ENCODE peak calls at places on chromosomes 4 and X, in ten cellular contexts. Q is EH; B is osteoblast; N is H54; G is MM.1S; W is ACHN; U is NCI-H460; P is activated effector memory CD4-positive, alpha-beta T cell treated with Interleukin-2 at 50 U/mL for 16 hours; X is BJ; T is islet precursor cell. F is an unnamed sample.

GRCh38 chrX:65196758-65197371 is 220.6 kb upstream of the ZC4H2 start:
- DNase-seq in Q (no peak), B (no peak), N (no peak), G (no peak), W (no peak), U (no peak), P (no peak), X (no peak), T (peak; percentile 89), F (peak; percentile 96)

GRCh38 chr4:128354205-128354821 is 66.7 kb upstream of the PGRMC2 start:
- DNase-seq in Q (peak; percentile 97), B (peak; percentile 66), N (peak; percentile 24), G (no peak), W (peak; percentile 96), U (peak; percentile 90), P (no peak), X (peak; percentile 80), T (peak; percentile 80), F (peak; percentile 88)

GRCh38 chrX:78548012-78548411 is 111.1 kb downstream of the RTL3 start:
- DNase-seq in Q (peak; percentile 51), B (no peak), N (no peak), G (no peak), W (no peak), U (no peak), P (no peak), X (no peak), T (no peak), F (no peak)

GRCh38 chr4:75662626-75663025 is 10.6 kb downstream of the G3BP2 start:
- DNase-seq in Q (no peak), B (no peak), N (no peak), G (no peak), W (no peak), U (no peak), P (no peak), X (no peak), T (no peak), F (no peak)

GRCh38 chr4:173448919-173449641 is 50.2 kb upstream of the SCRG1 start:
- DNase-seq in Q (no peak), B (no peak), N (no peak), G (no peak), W (no peak), U (no peak), P (no peak), X (no peak), T (no peak), F (peak; percentile 91)

GRCh38 chr4:1356181-1356998 is 9.4 kb downstream of the UVSSA start:
- DNase-seq in Q (peak; percentile 55), B (peak; percentile 99), N (peak; percentile 26), G (no peak), W (peak; percentile 47), U (peak; percentile 49), P (no peak), X (no peak), T (peak; percentile 76), F (peak; percentile 63)

GRCh38 chr4:102586002-102586643 is 85.0 kb downstream of the NFKB1 start:
- DNase-seq in Q (no peak), B (no peak), N (no peak), G (no peak), W (no peak), U (no peak), P (no peak), X (no peak), T (no peak), F (no peak)

GRCh38 chr4:162274354-162274753 is 110.6 kb upstream of the FSTL5 start:
- DNase-seq in Q (no peak), B (no peak), N (no peak), G (peak; percentile 43), W (no peak), U (no peak), P (no peak), X (no peak), T (no peak), F (no peak)

GRCh38 chr4:127151941-127152340 is 480.8 kb upstream of the INTU start:
- DNase-seq in Q (no peak), B (no peak), N (no peak), G (no peak), W (no peak), U (no peak), P (no peak), X (no peak), T (no peak), F (no peak)

GRCh38 chrX:154793084-154793483 is 12.2 kb downstream of the MPP1 start:
- DNase-seq in Q (no peak), B (no peak), N (no peak), G (no peak), W (no peak), U (no peak), P (no peak), X (no peak), T (no peak), F (no peak)

GRCh38 chrX:53684415-53685192 is 1.9 kb downstream of the HUWE1 start:
- DNase-seq in Q (no peak), B (no peak), N (no peak), G (no peak), W (peak; percentile 7), U (peak; percentile 1), P (no peak), X (no peak), T (no peak), F (peak; percentile 9)

GRCh38 chr4:97576955-97577354 is 566.3 kb downstream of the STPG2 start:
- DNase-seq in Q (no peak), B (no peak), N (no peak), G (no peak), W (no peak), U (no peak), P (no peak), X (no peak), T (no peak), F (no peak)

GRCh38 chr4:77015390-77015789 is 60.4 kb downstream of the CCNI start:
- DNase-seq in Q (peak; percentile 84), B (peak; percentile 29), N (no peak), G (no peak), W (no peak), U (no peak), P (no peak), X (no peak), T (no peak), F (peak; percentile 82)

GRCh38 chr4:60133414-60133813 is 1066.7 kb upstream of the ADGRL3 start:
- DNase-seq in Q (no peak), B (no peak), N (no peak), G (no peak), W (no peak), U (no peak), P (no peak), X (no peak), T (no peak), F (no peak)

GRCh38 chrX:134194915-134195314 is 42.1 kb upstream of the CCDC160 start:
- DNase-seq in Q (no peak), B (no peak), N (no peak), G (no peak), W (no peak), U (no peak), P (no peak), X (no peak), T (no peak), F (no peak)

GRCh38 chr4:184446132-184446531 is 28.2 kb downstream of the IRF2 start:
- DNase-seq in Q (no peak), B (no peak), N (no peak), G (peak; percentile 54), W (no peak), U (no peak), P (no peak), X (no peak), T (peak; percentile 14), F (no peak)

GRCh38 chrX:104669063-104669462 is 103.1 kb downstream of the IL1RAPL2 start:
- DNase-seq in Q (no peak), B (no peak), N (no peak), G (no peak), W (no peak), U (no peak), P (no peak), X (no peak), T (no peak), F (no peak)

GRCh38 chrX:49876750-49877149 is 2.5 kb upstream of the USP27X start:
- DNase-seq in Q (peak; percentile 26), B (peak; percentile 91), N (peak; percentile 4), G (peak; percentile 56), W (peak; percentile 37), U (peak; percentile 28), P (no peak), X (no peak), T (no peak), F (peak; percentile 24)

GRCh38 chrX:129932137-129932791 is 26.3 kb downstream of the UTP14A start:
- DNase-seq in Q (peak; percentile 91), B (peak; percentile 96), N (peak; percentile 79), G (peak; percentile 77), W (peak; percentile 81), U (peak; percentile 87), P (peak; percentile 76), X (peak; percentile 38), T (peak; percentile 94), F (peak; percentile 94)